ENCODE peak calls at places on chromosomes 12 and 14, in four cellular contexts. P, C, Y and A are unnamed samples.
A peak's percentile ranks its signal among the peaks of the same experiment; 100 is the strongest.

GRCh38 chr14:88834883-88835431 is 10.5 kb downstream of the TTC8 start:
- DNase-seq in Y (peak; percentile 54), C (no peak), P (no peak), A (peak; percentile 49)

GRCh38 chr14:73745571-73746539 is 31.7 kb upstream of the PNMA1 start:
- DNase-seq in C (no peak), Y (no peak), P (no peak), A (no peak)

GRCh38 chr14:38078393-38078792 is 129.3 kb upstream of the SSTR1 start:
- DNase-seq in C (peak; percentile 36), P (no peak), Y (peak; percentile 31), A (no peak)

GRCh38 chr14:96423446-96424103 is 31.6 kb downstream of the AK7 start:
- DNase-seq in P (no peak), Y (no peak), C (no peak), A (no peak)

GRCh38 chr14:45135181-45135580 is 549 bp upstream of the FANCM start:
- DNase-seq in C (no peak), Y (no peak), P (no peak), A (peak; percentile 5)

GRCh38 chr14:87992720-87993484 is at the start of gene GALC:
- DNase-seq in P (peak; percentile 26), Y (peak; percentile 97), C (peak; percentile 96), A (peak; percentile 96)

GRCh38 chr12:80648866-80649265 is 58.6 kb upstream of the MYF6 start:
- DNase-seq in C (no peak), P (peak; percentile 17), Y (no peak), A (no peak)

GRCh38 chr14:93207468-93208308 is 632 bp downstream of the UBR7 start:
- DNase-seq in C (no peak), P (no peak), Y (peak; percentile 84), A (peak; percentile 68)

GRCh38 chr12:63212316-63212715 is 61.3 kb upstream of the AVPR1A start:
- DNase-seq in C (no peak), Y (no peak), P (no peak), A (peak; percentile 2)

GRCh38 chr12:115294443-115295133 is 610.6 kb upstream of the TBX3 start:
- DNase-seq in Y (no peak), C (no peak), P (no peak), A (no peak)